ENCODE peak calls at places on chromosome 17, in eight cellular contexts. One of them, this sample, is unnamed.
A peak's percentile ranks its signal among the peaks of the same experiment; 100 is the strongest.

GRCh38 chr17:50487213-50488096 is 8.8 kb downstream of the RSAD1 start:
- DNase-seq in dorsolateral prefrontal cortex: no peak
- DNase-seq in A549: no peak
- DNase-seq in fibroblast of lung: no peak
- DNase-seq in CD8-positive, alpha-beta T cell: no peak
- DNase-seq in Karpas-422: no peak
- DNase-seq in colonic mucosa: no peak
- DNase-seq in K562: no peak
- DNase-seq in this sample: no peak

GRCh38 chr17:15293558-15293957 is 28.4 kb upstream of the PMP22 start:
- DNase-seq in dorsolateral prefrontal cortex: no peak
- DNase-seq in colonic mucosa: no peak
- DNase-seq in Karpas-422: no peak
- DNase-seq in A549: no peak
- DNase-seq in CD8-positive, alpha-beta T cell: no peak
- DNase-seq in fibroblast of lung: no peak
- DNase-seq in K562: no peak
- DNase-seq in this sample: no peak

GRCh38 chr17:62162898-62163297 is 97.8 kb upstream of the MED13 start:
- DNase-seq in K562: no peak
- DNase-seq in colonic mucosa: no peak
- DNase-seq in Karpas-422: no peak
- DNase-seq in dorsolateral prefrontal cortex: no peak
- DNase-seq in A549: no peak
- DNase-seq in CD8-positive, alpha-beta T cell: no peak
- DNase-seq in fibroblast of lung: no peak
- DNase-seq in this sample: no peak

GRCh38 chr17:50830994-50831393 is 4.4 kb upstream of the WFIKKN2 start:
- DNase-seq in colonic mucosa: no peak
- DNase-seq in fibroblast of lung: no peak
- DNase-seq in dorsolateral prefrontal cortex: no peak
- DNase-seq in CD8-positive, alpha-beta T cell: no peak
- DNase-seq in K562: no peak
- DNase-seq in A549: no peak
- DNase-seq in Karpas-422: no peak
- DNase-seq in this sample: no peak

GRCh38 chr17:49822829-49823228 is 25.0 kb downstream of the TAC4 start:
- DNase-seq in fibroblast of lung: peak; percentile 84
- DNase-seq in colonic mucosa: peak; percentile 57
- DNase-seq in Karpas-422: no peak
- DNase-seq in dorsolateral prefrontal cortex: no peak
- DNase-seq in CD8-positive, alpha-beta T cell: no peak
- DNase-seq in K562: no peak
- DNase-seq in A549: no peak
- DNase-seq in this sample: no peak

GRCh38 chr17:78556812-78557211 is 20.4 kb downstream of the DNAH17 start:
- DNase-seq in colonic mucosa: no peak
- DNase-seq in K562: no peak
- DNase-seq in A549: no peak
- DNase-seq in Karpas-422: no peak
- DNase-seq in fibroblast of lung: no peak
- DNase-seq in CD8-positive, alpha-beta T cell: no peak
- DNase-seq in dorsolateral prefrontal cortex: no peak
- DNase-seq in this sample: no peak

GRCh38 chr17:37713028-37713431 is 31.8 kb downstream of the HNF1B start:
- DNase-seq in fibroblast of lung: no peak
- DNase-seq in K562: no peak
- DNase-seq in CD8-positive, alpha-beta T cell: no peak
- DNase-seq in Karpas-422: no peak
- DNase-seq in colonic mucosa: no peak
- DNase-seq in dorsolateral prefrontal cortex: no peak
- DNase-seq in A549: peak; percentile 73
- DNase-seq in this sample: no peak

GRCh38 chr17:57943140-57943539 is 12.1 kb downstream of the CUEDC1 start:
- DNase-seq in K562: no peak
- DNase-seq in Karpas-422: no peak
- DNase-seq in dorsolateral prefrontal cortex: no peak
- DNase-seq in colonic mucosa: no peak
- DNase-seq in fibroblast of lung: no peak
- DNase-seq in CD8-positive, alpha-beta T cell: no peak
- DNase-seq in A549: no peak
- DNase-seq in this sample: no peak

GRCh38 chr17:72945468-72945867 is 147.0 kb downstream of the SLC39A11 start:
- DNase-seq in fibroblast of lung: no peak
- DNase-seq in K562: no peak
- DNase-seq in CD8-positive, alpha-beta T cell: no peak
- DNase-seq in dorsolateral prefrontal cortex: no peak
- DNase-seq in A549: no peak
- DNase-seq in Karpas-422: no peak
- DNase-seq in colonic mucosa: no peak
- DNase-seq in this sample: no peak
- H3K27ac ChIP-seq in fibroblast of lung: no peak overlapping the region
- H3K27ac ChIP-seq in K562: no peak overlapping the region
- H3K27ac ChIP-seq in CD8-positive, alpha-beta T cell: no peak overlapping the region
- H3K27ac ChIP-seq in dorsolateral prefrontal cortex: peak overlapping the region; percentile 41
- H3K27ac ChIP-seq in A549: no peak overlapping the region
- H3K27ac ChIP-seq in Karpas-422: no peak overlapping the region
- H3K27ac ChIP-seq in colonic mucosa: no peak overlapping the region
- H3K27ac ChIP-seq in this sample: no peak overlapping the region

DNA sequence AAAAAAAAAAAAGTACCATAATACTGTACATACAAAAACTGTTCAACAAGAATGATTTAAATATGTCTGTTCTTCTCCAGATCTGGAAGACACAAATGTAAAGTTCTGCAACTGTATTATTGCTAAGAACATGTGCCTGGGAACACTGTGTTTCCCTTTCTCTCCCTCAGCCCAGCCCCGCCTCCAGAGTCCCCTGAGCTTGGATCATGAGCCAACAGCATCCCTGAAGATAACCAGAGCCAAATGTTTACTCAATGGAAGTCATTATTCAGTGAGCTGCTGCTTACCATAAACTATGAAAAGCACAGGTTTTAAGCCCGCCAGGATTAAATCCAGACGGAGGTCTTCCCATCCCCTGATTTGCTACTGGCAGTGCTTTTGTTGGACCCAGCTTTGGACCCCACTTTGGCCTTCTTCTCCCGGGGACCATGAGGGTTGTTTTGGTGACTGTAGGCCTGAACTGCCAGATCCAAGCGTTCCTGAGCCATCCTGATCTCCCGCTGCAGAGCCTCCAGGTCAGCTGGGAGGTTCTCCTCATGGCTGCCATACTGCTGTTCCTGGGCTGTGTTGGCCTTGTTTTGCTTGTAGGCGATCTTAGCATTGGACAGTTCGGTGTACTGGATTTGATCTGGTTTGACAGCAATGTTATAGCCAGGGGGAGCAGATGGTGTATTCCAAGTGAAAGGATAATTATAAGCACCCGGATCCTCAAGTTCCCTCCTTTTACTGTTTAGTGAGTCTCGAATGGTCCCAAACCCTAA is 25.6 kb downstream of the GJC1 start:
- DNase-seq in dorsolateral prefrontal cortex: no peak
- DNase-seq in fibroblast of lung: peak; percentile 27
- DNase-seq in A549: no peak
- DNase-seq in colonic mucosa: no peak
- DNase-seq in Karpas-422: no peak
- DNase-seq in CD8-positive, alpha-beta T cell: no peak
- DNase-seq in K562: no peak
- DNase-seq in this sample: no peak
- H3K27ac ChIP-seq in dorsolateral prefrontal cortex: no peak overlapping the region
- H3K27ac ChIP-seq in fibroblast of lung: no peak overlapping the region
- H3K27ac ChIP-seq in A549: no peak overlapping the region
- H3K27ac ChIP-seq in colonic mucosa: no peak overlapping the region
- H3K27ac ChIP-seq in Karpas-422: no peak overlapping the region
- H3K27ac ChIP-seq in CD8-positive, alpha-beta T cell: no peak overlapping the region
- H3K27ac ChIP-seq in K562: no peak overlapping the region
- H3K27ac ChIP-seq in this sample: no peak overlapping the region

GRCh38 chr17:19630035-19630434 is 18.5 kb upstream of the ALDH3A2 start:
- DNase-seq in CD8-positive, alpha-beta T cell: no peak
- DNase-seq in fibroblast of lung: no peak
- DNase-seq in colonic mucosa: no peak
- DNase-seq in dorsolateral prefrontal cortex: no peak
- DNase-seq in K562: no peak
- DNase-seq in Karpas-422: no peak
- DNase-seq in A549: no peak
- DNase-seq in this sample: no peak

GRCh38 chr17:19626079-19626478 is 22.5 kb upstream of the ALDH3A2 start:
- DNase-seq in fibroblast of lung: no peak
- DNase-seq in CD8-positive, alpha-beta T cell: no peak
- DNase-seq in A549: no peak
- DNase-seq in dorsolateral prefrontal cortex: no peak
- DNase-seq in colonic mucosa: no peak
- DNase-seq in K562: no peak
- DNase-seq in Karpas-422: no peak
- DNase-seq in this sample: no peak

GRCh38 chr17:19631905-19632304 is 16.6 kb upstream of the ALDH3A2 start:
- DNase-seq in dorsolateral prefrontal cortex: no peak
- DNase-seq in K562: no peak
- DNase-seq in fibroblast of lung: no peak
- DNase-seq in colonic mucosa: no peak
- DNase-seq in Karpas-422: no peak
- DNase-seq in CD8-positive, alpha-beta T cell: no peak
- DNase-seq in A549: no peak
- DNase-seq in this sample: no peak

GRCh38 chr17:19629449-19629848 is 19.1 kb upstream of the ALDH3A2 start:
- DNase-seq in Karpas-422: no peak
- DNase-seq in fibroblast of lung: no peak
- DNase-seq in CD8-positive, alpha-beta T cell: no peak
- DNase-seq in colonic mucosa: no peak
- DNase-seq in K562: no peak
- DNase-seq in A549: no peak
- DNase-seq in dorsolateral prefrontal cortex: no peak
- DNase-seq in this sample: no peak

DNA sequence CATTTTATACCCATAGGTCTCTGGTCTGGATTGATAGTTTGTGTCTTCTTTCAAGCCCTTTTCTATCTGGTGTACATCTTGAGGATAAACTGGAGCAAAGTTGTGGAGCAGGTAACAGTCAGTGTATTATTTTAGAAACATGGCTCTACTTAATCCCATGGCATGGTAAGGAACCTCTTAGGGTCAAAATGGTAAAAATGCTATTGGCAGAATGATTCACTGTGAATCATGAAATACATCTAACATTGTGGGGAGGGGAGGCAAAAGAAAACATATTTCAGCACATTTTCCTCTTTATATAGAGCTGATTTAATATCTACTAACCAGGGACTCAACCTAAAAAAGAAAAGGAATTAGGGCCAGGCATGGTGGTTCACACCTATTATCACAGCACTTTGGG is 17.9 kb upstream of the ALDH3A2 start:
- DNase-seq in K562: no peak
- DNase-seq in A549: no peak
- DNase-seq in dorsolateral prefrontal cortex: no peak
- DNase-seq in CD8-positive, alpha-beta T cell: no peak
- DNase-seq in fibroblast of lung: no peak
- DNase-seq in colonic mucosa: no peak
- DNase-seq in Karpas-422: no peak
- DNase-seq in this sample: no peak
- H3K27ac ChIP-seq in K562: no peak overlapping the region
- H3K27ac ChIP-seq in A549: peak overlapping the region; percentile 6
- H3K27ac ChIP-seq in dorsolateral prefrontal cortex: no peak overlapping the region
- H3K27ac ChIP-seq in CD8-positive, alpha-beta T cell: no peak overlapping the region
- H3K27ac ChIP-seq in fibroblast of lung: no peak overlapping the region
- H3K27ac ChIP-seq in colonic mucosa: no peak overlapping the region
- H3K27ac ChIP-seq in Karpas-422: no peak overlapping the region
- H3K27ac ChIP-seq in this sample: no peak overlapping the region

GRCh38 chr17:66412857-66413563 is 110.6 kb downstream of the PRKCA start:
- DNase-seq in dorsolateral prefrontal cortex: no peak
- DNase-seq in A549: no peak
- DNase-seq in colonic mucosa: no peak
- DNase-seq in fibroblast of lung: no peak
- DNase-seq in K562: no peak
- DNase-seq in CD8-positive, alpha-beta T cell: no peak
- DNase-seq in Karpas-422: no peak
- DNase-seq in this sample: no peak
- H3K27ac ChIP-seq in dorsolateral prefrontal cortex: no peak overlapping the region
- H3K27ac ChIP-seq in A549: peak overlapping the region; percentile 20
- H3K27ac ChIP-seq in colonic mucosa: peak overlapping the region; percentile 71
- H3K27ac ChIP-seq in fibroblast of lung: no peak overlapping the region
- H3K27ac ChIP-seq in K562: no peak overlapping the region
- H3K27ac ChIP-seq in CD8-positive, alpha-beta T cell: no peak overlapping the region
- H3K27ac ChIP-seq in Karpas-422: no peak overlapping the region
- H3K27ac ChIP-seq in this sample: no peak overlapping the region

GRCh38 chr17:75178453-75178852 is 4.3 kb downstream of the SUMO2 start:
- DNase-seq in fibroblast of lung: no peak
- DNase-seq in K562: no peak
- DNase-seq in dorsolateral prefrontal cortex: no peak
- DNase-seq in A549: no peak
- DNase-seq in Karpas-422: no peak
- DNase-seq in CD8-positive, alpha-beta T cell: no peak
- DNase-seq in colonic mucosa: no peak
- DNase-seq in this sample: no peak

GRCh38 chr17:75176625-75177024 is 6.1 kb downstream of the SUMO2 start:
- DNase-seq in dorsolateral prefrontal cortex: no peak
- DNase-seq in CD8-positive, alpha-beta T cell: no peak
- DNase-seq in K562: no peak
- DNase-seq in Karpas-422: no peak
- DNase-seq in fibroblast of lung: no peak
- DNase-seq in colonic mucosa: no peak
- DNase-seq in A549: no peak
- DNase-seq in this sample: no peak

GRCh38 chr17:75174996-75175395 is 7.8 kb downstream of the SUMO2 start:
- DNase-seq in dorsolateral prefrontal cortex: no peak
- DNase-seq in A549: no peak
- DNase-seq in CD8-positive, alpha-beta T cell: no peak
- DNase-seq in fibroblast of lung: no peak
- DNase-seq in colonic mucosa: no peak
- DNase-seq in Karpas-422: no peak
- DNase-seq in K562: no peak
- DNase-seq in this sample: no peak

GRCh38 chr17:75168998-75169397 is 13.8 kb downstream of the SUMO2 start:
- DNase-seq in dorsolateral prefrontal cortex: no peak
- DNase-seq in fibroblast of lung: no peak
- DNase-seq in K562: no peak
- DNase-seq in colonic mucosa: no peak
- DNase-seq in CD8-positive, alpha-beta T cell: no peak
- DNase-seq in A549: no peak
- DNase-seq in Karpas-422: no peak
- DNase-seq in this sample: no peak

GRCh38 chr17:75173526-75173925 is 9.2 kb downstream of the SUMO2 start:
- DNase-seq in K562: no peak
- DNase-seq in A549: no peak
- DNase-seq in dorsolateral prefrontal cortex: no peak
- DNase-seq in colonic mucosa: no peak
- DNase-seq in Karpas-422: no peak
- DNase-seq in fibroblast of lung: no peak
- DNase-seq in CD8-positive, alpha-beta T cell: no peak
- DNase-seq in this sample: no peak
- H3K27ac ChIP-seq in K562: no peak overlapping the region
- H3K27ac ChIP-seq in A549: no peak overlapping the region
- H3K27ac ChIP-seq in dorsolateral prefrontal cortex: no peak overlapping the region
- H3K27ac ChIP-seq in colonic mucosa: no peak overlapping the region
- H3K27ac ChIP-seq in Karpas-422: no peak overlapping the region
- H3K27ac ChIP-seq in fibroblast of lung: no peak overlapping the region
- H3K27ac ChIP-seq in CD8-positive, alpha-beta T cell: no peak overlapping the region
- H3K27ac ChIP-seq in this sample: no peak overlapping the region

DNA sequence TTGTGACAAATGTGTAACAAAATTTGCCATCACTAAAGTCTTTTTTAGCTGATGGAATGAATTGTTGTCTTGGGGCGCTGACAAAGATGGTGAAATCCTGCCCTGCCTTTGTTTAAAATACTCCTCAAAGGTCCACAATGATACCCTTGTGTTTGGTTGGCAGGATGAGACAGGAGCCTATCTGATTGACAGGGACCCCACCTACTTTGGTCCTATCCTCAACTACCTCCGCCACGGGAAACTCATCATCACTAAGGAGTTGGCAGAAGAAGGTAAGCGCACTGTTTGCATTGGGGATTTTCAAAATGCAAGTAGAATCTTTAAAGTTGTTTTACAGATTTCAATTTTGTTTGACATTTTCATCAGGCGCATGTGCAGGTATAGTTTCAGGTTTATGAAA is 2.0 kb downstream of the KCTD2 start:
- DNase-seq in K562: no peak
- DNase-seq in dorsolateral prefrontal cortex: no peak
- DNase-seq in A549: no peak
- DNase-seq in fibroblast of lung: no peak
- DNase-seq in CD8-positive, alpha-beta T cell: no peak
- DNase-seq in Karpas-422: no peak
- DNase-seq in colonic mucosa: no peak
- DNase-seq in this sample: no peak
- H3K27ac ChIP-seq in K562: no peak overlapping the region
- H3K27ac ChIP-seq in dorsolateral prefrontal cortex: peak overlapping the region; percentile 79
- H3K27ac ChIP-seq in A549: no peak overlapping the region
- H3K27ac ChIP-seq in fibroblast of lung: no peak overlapping the region
- H3K27ac ChIP-seq in CD8-positive, alpha-beta T cell: no peak overlapping the region
- H3K27ac ChIP-seq in Karpas-422: no peak overlapping the region
- H3K27ac ChIP-seq in colonic mucosa: no peak overlapping the region
- H3K27ac ChIP-seq in this sample: no peak overlapping the region

This sample was measured in substantia nigra.